ENCODE peak calls at places on chromosomes 2 and 18, in eight cellular contexts. A is mesothelial cell of epicardium, T is left ventricle myocardium inferior, L is RCC 7860, P is NAMALWA, G is AG09309, D is H1, W is non-pigmented ciliary epithelial cell. K is an unnamed sample.

GRCh38 chr2:142592171-142592570 is 285.3 kb upstream of the KYNU start:
- DNase-seq in A (no peak), T (no peak), L (no peak), P (no peak), G (no peak), D (no peak), W (no peak), K (no peak)

GRCh38 chr2:235594041-235594440 is 100.2 kb downstream of the AGAP1 start:
- DNase-seq in A (no peak), T (no peak), L (peak; percentile 77), P (peak; percentile 51), G (peak; percentile 79), D (no peak), W (no peak), K (peak; percentile 54)

GRCh38 chr2:191907545-191907944 is 60.7 kb upstream of the CAVIN2 start:
- DNase-seq in A (no peak), T (no peak), L (no peak), P (no peak), G (no peak), D (no peak), W (no peak), K (no peak)

GRCh38 chr18:79542876-79543750 is 136.5 kb upstream of the CTDP1 start:
- DNase-seq in A (no peak), T (peak; percentile 57), L (no peak), P (no peak), G (no peak), D (no peak), W (no peak), K (no peak)

GRCh38 chr18:58180738-58181353 is 136.8 kb downstream of the NEDD4L start:
- DNase-seq in A (no peak), T (no peak), L (peak; percentile 29), P (peak; percentile 88), G (no peak), D (no peak), W (no peak), K (peak; percentile 63)

GRCh38 chr2:200944467-200945394 is 18.7 kb downstream of the ORC2 start:
- DNase-seq in A (no peak), T (no peak), L (peak; percentile 86), P (no peak), G (peak; percentile 32), D (no peak), W (peak; percentile 71), K (no peak)

GRCh38 chr2:54073796-54074195 is 41.6 kb upstream of the ACYP2 start:
- DNase-seq in A (no peak), T (no peak), L (peak; percentile 75), P (no peak), G (no peak), D (no peak), W (no peak), K (no peak)

GRCh38 chr2:8380026-8380425 is 301.8 kb upstream of the ID2 start:
- DNase-seq in A (no peak), T (peak; percentile 22), L (no peak), P (no peak), G (no peak), D (no peak), W (no peak), K (no peak)

GRCh38 chr2:235518317-235519090 is 24.7 kb downstream of the AGAP1 start:
- DNase-seq in A (no peak), T (no peak), L (no peak), P (no peak), G (no peak), D (no peak), W (no peak), K (no peak)

GRCh38 chr2:124209441-124209840 is 184.4 kb downstream of the CNTNAP5 start:
- DNase-seq in A (no peak), T (no peak), L (no peak), P (no peak), G (no peak), D (no peak), W (no peak), K (no peak)

GRCh38 chr2:241925277-241925676 is 55.7 kb downstream of the RTP5 start:
- DNase-seq in A (no peak), T (no peak), L (no peak), P (no peak), G (no peak), D (no peak), W (no peak), K (no peak)

GRCh38 chr18:63161032-63161727 is 158.4 kb downstream of the BCL2 start:
- DNase-seq in A (no peak), T (no peak), L (no peak), P (no peak), G (no peak), D (no peak), W (no peak), K (no peak)

GRCh38 chr2:218383892-218384519 is 1.9 kb downstream of the SLC11A1 start:
- DNase-seq in A (no peak), T (no peak), L (no peak), P (no peak), G (no peak), D (no peak), W (no peak), K (no peak)

GRCh38 chr18:52237551-52237950 is 102.4 kb upstream of the DCC start:
- DNase-seq in A (no peak), T (no peak), L (no peak), P (no peak), G (no peak), D (no peak), W (peak; percentile 2), K (no peak)

GRCh38 chr2:208266641-208267335 is 733 bp downstream of the PIKFYVE start:
- DNase-seq in A (no peak), T (no peak), L (no peak), P (no peak), G (no peak), D (no peak), W (no peak), K (no peak)

GRCh38 chr2:49973917-49974368 is 819.6 kb upstream of the FSHR start:
- DNase-seq in A (peak; percentile 46), T (peak; percentile 64), L (no peak), P (peak; percentile 77), G (no peak), D (peak; percentile 29), W (peak; percentile 5), K (peak; percentile 90)

GRCh38 chr2:152730591-152731333 is 12.3 kb downstream of the ARL6IP6 start:
- DNase-seq in A (no peak), T (no peak), L (no peak), P (no peak), G (no peak), D (no peak), W (no peak), K (no peak)

GRCh38 chr2:237563816-237564215 is 2.6 kb upstream of the PRLH start:
- DNase-seq in A (no peak), T (no peak), L (no peak), P (no peak), G (no peak), D (no peak), W (no peak), K (no peak)

GRCh38 chr2:190100298-190100697 is 37.8 kb upstream of the MSTN start:
- DNase-seq in A (no peak), T (no peak), L (no peak), P (no peak), G (no peak), D (no peak), W (no peak), K (no peak)

GRCh38 chr2:218029366-218030360 is 26.9 kb upstream of the TNS1 start:
- DNase-seq in A (no peak), T (no peak), L (no peak), P (no peak), G (no peak), D (no peak), W (no peak), K (no peak)

GRCh38 chr2:38676681-38677080 is 10.8 kb downstream of the GALM start:
- DNase-seq in A (no peak), T (no peak), L (no peak), P (no peak), G (no peak), D (no peak), W (no peak), K (no peak)

GRCh38 chr2:200159366-200159720 is 147.2 kb upstream of the SPATS2L start:
- DNase-seq in A (no peak), T (no peak), L (no peak), P (no peak), G (no peak), D (no peak), W (no peak), K (no peak)

GRCh38 chr2:53744395-53745065 is 23.1 kb upstream of the CHAC2 start:
- DNase-seq in A (no peak), T (no peak), L (no peak), P (no peak), G (no peak), D (no peak), W (no peak), K (no peak)

GRCh38 chr2:239282448-239283287 is 118.2 kb downstream of the HDAC4 start:
- DNase-seq in A (no peak), T (no peak), L (no peak), P (no peak), G (no peak), D (no peak), W (no peak), K (no peak)

GRCh38 chr2:34001557-34001956 is 402.5 kb upstream of the FAM98A start:
- DNase-seq in A (no peak), T (no peak), L (no peak), P (no peak), G (no peak), D (no peak), W (no peak), K (no peak)

GRCh38 chr2:119678021-119678656 is 862 bp upstream of the TMEM177 start:
- DNase-seq in A (no peak), T (no peak), L (no peak), P (peak; percentile 13), G (no peak), D (no peak), W (no peak), K (peak; percentile 66)

GRCh38 chr2:219570194-219570923 is 980 bp downstream of the OBSL1 start:
- DNase-seq in A (no peak), T (no peak), L (no peak), P (no peak), G (no peak), D (no peak), W (no peak), K (peak; percentile 18)

GRCh38 chr2:133438026-133438425 is 130.2 kb downstream of the NCKAP5 start:
- DNase-seq in A (no peak), T (no peak), L (no peak), P (no peak), G (no peak), D (no peak), W (no peak), K (no peak)

GRCh38 chr2:1825046-1825445 is 80.7 kb upstream of the PXDN start:
- DNase-seq in A (no peak), T (no peak), L (no peak), P (no peak), G (no peak), D (no peak), W (no peak), K (peak; percentile 7)

K was measured in COR-L47.